ENCODE peak calls at places on chromosomes 2 and 18, in six cellular contexts. N, V, G, W, P and O are unnamed samples.

GRCh38 chr2:187500585-187501359 is 52.7 kb upstream of the CALCRL start:
- DNase-seq in N (peak), V (peak), G (peak), W (no peak), P (peak), O (no peak)

GRCh38 chr2:183244300-183244849 is 120.1 kb downstream of the NUP35 start:
- DNase-seq in N (no peak), V (no peak), G (no peak), W (peak), P (no peak), O (no peak)

GRCh38 chr2:234444888-234445287 is 52.0 kb downstream of the ARL4C start:
- DNase-seq in N (peak), V (peak), G (no peak), W (no peak), P (peak), O (no peak)

GRCh38 chr2:217610411-217610814 is 392.4 kb downstream of the TNS1 start:
- DNase-seq in N (no peak), V (no peak), G (no peak), W (peak), P (no peak), O (no peak)

GRCh38 chr18:41526046-41526445 is 429.0 kb upstream of the PIK3C3 start:
- DNase-seq in N (no peak), V (no peak), G (no peak), W (no peak), P (no peak), O (no peak)

GRCh38 chr2:1207962-1208510 is 205.2 kb upstream of the TPO start:
- DNase-seq in N (no peak), V (no peak), G (no peak), W (no peak), P (no peak), O (no peak)

GRCh38 chr2:38720613-38721241 is 30.4 kb downstream of the SRSF7 start:
- DNase-seq in N (peak), V (no peak), G (no peak), W (no peak), P (peak), O (no peak)

GRCh38 chr2:86632672-86633071 is 9.0 kb upstream of the RNF103 start:
- DNase-seq in N (no peak), V (no peak), G (no peak), W (no peak), P (no peak), O (no peak)

GRCh38 chr18:38961880-38962279 is 1396.3 kb upstream of the CELF4 start:
- DNase-seq in N (no peak), V (no peak), G (no peak), W (no peak), P (no peak), O (no peak)

GRCh38 chr18:58590231-58590630 is 38.7 kb downstream of the ALPK2 start:
- DNase-seq in N (peak), V (peak), G (no peak), W (no peak), P (peak), O (no peak)

GRCh38 chr2:199933466-199933865 is 21.8 kb downstream of the TYW5 start:
- DNase-seq in N (peak), V (no peak), G (no peak), W (no peak), P (no peak), O (no peak)

GRCh38 chr2:113080134-113080533 is 12.4 kb downstream of the IL1F10 start:
- DNase-seq in N (no peak), V (peak), G (peak), W (no peak), P (peak), O (peak)

GRCh38 chr2:153477641-153478288 is 797 bp downstream of the RPRM start:
- DNase-seq in N (no peak), V (no peak), G (peak), W (peak), P (peak), O (peak)

GRCh38 chr2:174334781-174335604 is at the start of gene SP9:
- DNase-seq in N (no peak), V (peak), G (peak), W (no peak), P (peak), O (peak)

GRCh38 chr18:53153281-53153680 is 813.3 kb downstream of the DCC start:
- DNase-seq in N (peak), V (no peak), G (peak), W (no peak), P (no peak), O (peak)

GRCh38 chr2:3121601-3122000 is 256.0 kb downstream of the EIPR1 start:
- DNase-seq in N (no peak), V (no peak), G (no peak), W (no peak), P (no peak), O (no peak)

GRCh38 chr2:235527806-235528480 is 34.1 kb downstream of the AGAP1 start:
- DNase-seq in N (no peak), V (no peak), G (no peak), W (no peak), P (peak), O (no peak)

GRCh38 chr2:95297088-95297487 is at the start of gene KCNIP3:
- DNase-seq in N (no peak), V (no peak), G (no peak), W (peak), P (no peak), O (no peak)

GRCh38 chr2:88199912-88200682 is 30.0 kb downstream of the THNSL2 start:
- DNase-seq in N (no peak), V (no peak), G (peak), W (peak), P (peak), O (peak)

GRCh38 chr2:237603718-237604362 is 13.3 kb upstream of the RAB17 start:
- DNase-seq in N (no peak), V (peak), G (no peak), W (no peak), P (peak), O (no peak)

GRCh38 chr2:54704688-54705605 is 18.5 kb upstream of the EML6 start:
- DNase-seq in N (peak), V (peak), G (peak), W (peak), P (peak), O (no peak)

GRCh38 chr2:29562896-29563295 is 358.5 kb downstream of the ALK start:
- DNase-seq in N (no peak), V (no peak), G (no peak), W (no peak), P (no peak), O (no peak)

GRCh38 chr2:23135481-23136100 is 249.4 kb upstream of the KLHL29 start:
- DNase-seq in N (no peak), V (no peak), G (no peak), W (no peak), P (peak), O (no peak)

GRCh38 chr2:127700527-127701192 is 637 bp upstream of the SFT2D3 start:
- DNase-seq in N (peak), V (peak), G (peak), W (peak), P (peak), O (no peak)

GRCh38 chr2:46367286-46367685 is 70.1 kb downstream of the EPAS1 start:
- DNase-seq in N (no peak), V (no peak), G (no peak), W (no peak), P (no peak), O (no peak)

GRCh38 chr2:68569604-68570003 is 73.8 kb upstream of the PROKR1 start:
- DNase-seq in N (no peak), V (no peak), G (no peak), W (no peak), P (peak), O (no peak)